ENCODE peak calls at places on chromosome 16, in seven cellular contexts. One of them, this sample, is unnamed.

GRCh38 chr16:78460428-78460827 is 361.0 kb downstream of the WWOX start:
- DNase-seq in H1: no peak
- DNase-seq in heart left ventricle: no peak
- DNase-seq in ovary: no peak
- DNase-seq in naive thymus-derived CD4-positive, alpha-beta T cell: no peak
- DNase-seq in breast epithelium: no peak
- DNase-seq in A673: no peak
- DNase-seq in this sample: no peak

GRCh38 chr16:67210069-67210937 is 11.4 kb downstream of the ELMO3 start:
- DNase-seq in ovary: no peak
- DNase-seq in A673: no peak
- DNase-seq in breast epithelium: no peak
- DNase-seq in heart left ventricle: no peak
- DNase-seq in naive thymus-derived CD4-positive, alpha-beta T cell: no peak
- DNase-seq in H1: no peak
- DNase-seq in this sample: no peak

GRCh38 chr16:30112197-30113030 is 923 bp downstream of the GDPD3 start:
- DNase-seq in breast epithelium: no peak
- DNase-seq in heart left ventricle: peak; percentile 62
- DNase-seq in H1: peak; percentile 94
- DNase-seq in ovary: peak; percentile 62
- DNase-seq in A673: peak; percentile 77
- DNase-seq in naive thymus-derived CD4-positive, alpha-beta T cell: peak; percentile 46
- DNase-seq in this sample: peak; percentile 75

GRCh38 chr16:75074920-75075687 is 41.5 kb downstream of the LDHD start:
- DNase-seq in H1: no peak
- DNase-seq in breast epithelium: no peak
- DNase-seq in A673: no peak
- DNase-seq in naive thymus-derived CD4-positive, alpha-beta T cell: peak; percentile 77
- DNase-seq in heart left ventricle: no peak
- DNase-seq in ovary: no peak
- DNase-seq in this sample: no peak

GRCh38 chr16:71356051-71356740 is 2.3 kb upstream of the CALB2 start:
- DNase-seq in A673: no peak
- DNase-seq in ovary: no peak
- DNase-seq in naive thymus-derived CD4-positive, alpha-beta T cell: no peak
- DNase-seq in H1: no peak
- DNase-seq in heart left ventricle: no peak
- DNase-seq in breast epithelium: no peak
- DNase-seq in this sample: no peak

GRCh38 chr16:11507991-11508390 is 78.7 kb downstream of the LITAF start:
- DNase-seq in naive thymus-derived CD4-positive, alpha-beta T cell: no peak
- DNase-seq in A673: no peak
- DNase-seq in breast epithelium: no peak
- DNase-seq in ovary: no peak
- DNase-seq in H1: no peak
- DNase-seq in heart left ventricle: no peak
- DNase-seq in this sample: no peak

GRCh38 chr16:57041182-57042156 is 50.9 kb upstream of the CPNE2 start:
- DNase-seq in H1: no peak
- DNase-seq in heart left ventricle: no peak
- DNase-seq in naive thymus-derived CD4-positive, alpha-beta T cell: peak; percentile 68
- DNase-seq in A673: no peak
- DNase-seq in breast epithelium: no peak
- DNase-seq in ovary: no peak
- DNase-seq in this sample: no peak

GRCh38 chr16:80200079-80200478 is 340.7 kb upstream of the DYNLRB2 start:
- DNase-seq in A673: no peak
- DNase-seq in H1: no peak
- DNase-seq in breast epithelium: no peak
- DNase-seq in heart left ventricle: no peak
- DNase-seq in naive thymus-derived CD4-positive, alpha-beta T cell: no peak
- DNase-seq in ovary: no peak
- DNase-seq in this sample: no peak

GRCh38 chr16:78200623-78201096 is 101.2 kb downstream of the WWOX start:
- DNase-seq in heart left ventricle: no peak
- DNase-seq in naive thymus-derived CD4-positive, alpha-beta T cell: no peak
- DNase-seq in breast epithelium: no peak
- DNase-seq in ovary: no peak
- DNase-seq in H1: no peak
- DNase-seq in A673: no peak
- DNase-seq in this sample: no peak

GRCh38 chr16:30767767-30768465 is 5.8 kb downstream of the RNF40 start:
- DNase-seq in ovary: no peak
- DNase-seq in A673: no peak
- DNase-seq in H1: no peak
- DNase-seq in breast epithelium: no peak
- DNase-seq in naive thymus-derived CD4-positive, alpha-beta T cell: no peak
- DNase-seq in heart left ventricle: no peak
- DNase-seq in this sample: no peak

GRCh38 chr16:84543931-84544776 is 39.7 kb upstream of the MEAK7 start:
- DNase-seq in ovary: no peak
- DNase-seq in breast epithelium: no peak
- DNase-seq in A673: no peak
- DNase-seq in heart left ventricle: no peak
- DNase-seq in naive thymus-derived CD4-positive, alpha-beta T cell: peak; percentile 39
- DNase-seq in H1: no peak
- DNase-seq in this sample: no peak

GRCh38 chr16:12902511-12903324 is 1.3 kb downstream of the SHISA9 start:
- DNase-seq in naive thymus-derived CD4-positive, alpha-beta T cell: no peak
- DNase-seq in H1: peak; percentile 68
- DNase-seq in breast epithelium: no peak
- DNase-seq in heart left ventricle: no peak
- DNase-seq in ovary: no peak
- DNase-seq in A673: no peak
- DNase-seq in this sample: no peak

GRCh38 chr16:2147378-2147777 is 1.0 kb upstream of the RAB26 start:
- DNase-seq in naive thymus-derived CD4-positive, alpha-beta T cell: no peak
- DNase-seq in breast epithelium: no peak
- DNase-seq in ovary: no peak
- DNase-seq in A673: no peak
- DNase-seq in H1: no peak
- DNase-seq in heart left ventricle: peak; percentile 26
- DNase-seq in this sample: no peak

GRCh38 chr16:31664683-31665482 is 137.2 kb downstream of the AHSP start:
- DNase-seq in ovary: no peak
- DNase-seq in breast epithelium: no peak
- DNase-seq in A673: no peak
- DNase-seq in heart left ventricle: no peak
- DNase-seq in naive thymus-derived CD4-positive, alpha-beta T cell: no peak
- DNase-seq in H1: no peak
- DNase-seq in this sample: no peak

GRCh38 chr16:66751135-66751991 is at the start of gene DYNC1LI2:
- DNase-seq in ovary: peak; percentile 87
- DNase-seq in heart left ventricle: peak; percentile 86
- DNase-seq in naive thymus-derived CD4-positive, alpha-beta T cell: peak; percentile 95
- DNase-seq in H1: peak; percentile 92
- DNase-seq in breast epithelium: peak; percentile 79
- DNase-seq in A673: peak; percentile 86
- DNase-seq in this sample: peak; percentile 79

DNA sequence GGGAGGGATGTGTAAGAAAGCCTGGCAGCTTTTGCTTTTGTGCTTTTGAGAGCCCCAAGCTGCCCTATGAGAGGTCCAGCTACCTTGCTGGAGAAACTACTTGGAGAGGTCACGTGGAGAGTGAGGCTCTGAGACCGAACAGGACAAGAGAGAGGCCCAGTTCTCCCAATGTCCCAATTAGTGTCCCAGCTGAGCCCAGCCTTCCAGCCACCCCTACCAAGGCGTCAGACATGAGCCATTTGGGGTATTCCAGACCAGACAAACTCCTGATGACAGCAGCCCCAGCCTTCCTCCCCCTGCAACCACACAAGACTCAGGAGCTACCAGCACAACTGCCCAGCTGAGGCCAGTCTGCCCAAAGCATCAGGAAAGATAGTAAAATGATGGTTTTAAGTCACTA is 35.0 kb downstream of the NKD1 start:
- DNase-seq in breast epithelium: no peak
- DNase-seq in ovary: no peak
- DNase-seq in A673: no peak
- DNase-seq in naive thymus-derived CD4-positive, alpha-beta T cell: no peak
- DNase-seq in H1: no peak
- DNase-seq in heart left ventricle: no peak
- DNase-seq in this sample: no peak
- H3K27ac ChIP-seq in breast epithelium: no peak overlapping the region
- H3K27ac ChIP-seq in ovary: no peak overlapping the region
- H3K27ac ChIP-seq in A673: no peak overlapping the region
- H3K27ac ChIP-seq in naive thymus-derived CD4-positive, alpha-beta T cell: no peak overlapping the region
- H3K27ac ChIP-seq in H1: no peak overlapping the region
- H3K27ac ChIP-seq in heart left ventricle: no peak overlapping the region
- H3K27ac ChIP-seq in this sample: no peak overlapping the region

DNA sequence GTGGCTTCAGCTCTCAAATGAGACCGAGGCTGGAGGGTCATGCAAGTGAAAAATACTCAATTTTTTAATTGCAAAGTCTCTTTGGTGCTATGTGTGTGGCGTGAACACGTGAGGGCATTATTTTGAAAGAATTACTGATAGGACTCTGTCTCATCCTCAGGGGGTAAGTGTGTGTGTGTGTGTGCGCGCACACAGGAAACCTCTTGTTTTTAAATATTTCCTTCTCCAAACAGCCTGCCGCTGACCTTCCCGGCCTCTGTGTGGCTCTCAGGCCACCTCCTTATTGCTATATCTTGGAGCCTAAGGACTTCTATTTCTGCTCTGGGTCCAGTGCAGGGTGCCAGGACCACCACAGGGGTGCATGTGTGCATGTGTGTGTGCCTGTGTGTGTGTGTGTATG is 99.7 kb downstream of the CMIP start:
- DNase-seq in ovary: no peak
- DNase-seq in breast epithelium: no peak
- DNase-seq in A673: no peak
- DNase-seq in H1: no peak
- DNase-seq in heart left ventricle: no peak
- DNase-seq in naive thymus-derived CD4-positive, alpha-beta T cell: no peak
- DNase-seq in this sample: no peak
- H3K27ac ChIP-seq in ovary: no peak overlapping the region
- H3K27ac ChIP-seq in breast epithelium: no peak overlapping the region
- H3K27ac ChIP-seq in A673: no peak overlapping the region
- H3K27ac ChIP-seq in H1: no peak overlapping the region
- H3K27ac ChIP-seq in heart left ventricle: no peak overlapping the region
- H3K27ac ChIP-seq in naive thymus-derived CD4-positive, alpha-beta T cell: no peak overlapping the region
- H3K27ac ChIP-seq in this sample: no peak overlapping the region

GRCh38 chr16:53057658-53058057 is 2.9 kb downstream of the CHD9 start:
- DNase-seq in A673: no peak
- DNase-seq in heart left ventricle: no peak
- DNase-seq in naive thymus-derived CD4-positive, alpha-beta T cell: no peak
- DNase-seq in H1: no peak
- DNase-seq in ovary: no peak
- DNase-seq in breast epithelium: no peak
- DNase-seq in this sample: no peak

GRCh38 chr16:53055603-53056527 is 1.1 kb downstream of the CHD9 start:
- DNase-seq in breast epithelium: no peak
- DNase-seq in naive thymus-derived CD4-positive, alpha-beta T cell: no peak
- DNase-seq in H1: peak; percentile 61
- DNase-seq in ovary: peak; percentile 43
- DNase-seq in A673: peak; percentile 80
- DNase-seq in heart left ventricle: peak; percentile 53
- DNase-seq in this sample: peak; percentile 96

GRCh38 chr16:53058441-53058840 is 3.6 kb downstream of the CHD9 start:
- DNase-seq in heart left ventricle: no peak
- DNase-seq in A673: no peak
- DNase-seq in breast epithelium: no peak
- DNase-seq in ovary: no peak
- DNase-seq in naive thymus-derived CD4-positive, alpha-beta T cell: no peak
- DNase-seq in H1: no peak
- DNase-seq in this sample: no peak

GRCh38 chr16:53054670-53055485 is at the start of gene CHD9:
- DNase-seq in H1: peak; percentile 87
- DNase-seq in heart left ventricle: peak; percentile 85
- DNase-seq in breast epithelium: peak; percentile 68
- DNase-seq in naive thymus-derived CD4-positive, alpha-beta T cell: peak; percentile 84
- DNase-seq in ovary: peak; percentile 88
- DNase-seq in A673: peak; percentile 94
- DNase-seq in this sample: peak; percentile 93

DNA sequence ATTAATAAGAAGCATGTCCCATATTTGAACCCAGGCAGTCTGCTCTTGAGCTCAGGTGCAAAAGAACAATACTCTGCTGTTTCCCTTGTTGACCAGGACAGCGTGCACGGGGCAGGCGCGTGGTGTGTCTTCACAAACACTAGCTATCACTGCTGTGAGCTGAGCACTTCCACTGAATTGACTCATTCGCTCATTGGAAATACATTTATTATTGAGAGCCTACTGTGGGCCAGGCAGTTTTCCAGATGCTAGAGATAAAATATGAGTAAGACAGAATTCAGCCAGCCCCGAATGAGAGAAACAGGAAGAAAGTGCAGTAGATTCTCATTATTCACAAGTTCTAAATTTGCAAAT is 1.7 kb downstream of the CHD9 start:
- DNase-seq in heart left ventricle: no peak
- DNase-seq in A673: no peak
- DNase-seq in ovary: no peak
- DNase-seq in breast epithelium: no peak
- DNase-seq in H1: no peak
- DNase-seq in naive thymus-derived CD4-positive, alpha-beta T cell: no peak
- DNase-seq in this sample: peak; percentile 68
- H3K27ac ChIP-seq in heart left ventricle: peak overlapping the region; percentile 88
- H3K27ac ChIP-seq in A673: peak overlapping the region; percentile 51
- H3K27ac ChIP-seq in ovary: no peak overlapping the region
- H3K27ac ChIP-seq in breast epithelium: peak overlapping the region; percentile 92
- H3K27ac ChIP-seq in H1: no peak overlapping the region
- H3K27ac ChIP-seq in naive thymus-derived CD4-positive, alpha-beta T cell: no peak overlapping the region
- H3K27ac ChIP-seq in this sample: peak overlapping the region; percentile 89

GRCh38 chr16:86259499-86259898 is 250.8 kb upstream of the FOXF1 start:
- DNase-seq in naive thymus-derived CD4-positive, alpha-beta T cell: no peak
- DNase-seq in H1: no peak
- DNase-seq in breast epithelium: no peak
- DNase-seq in heart left ventricle: no peak
- DNase-seq in ovary: no peak
- DNase-seq in A673: no peak
- DNase-seq in this sample: no peak

GRCh38 chr16:86256995-86257394 is 253.3 kb upstream of the FOXF1 start:
- DNase-seq in H1: no peak
- DNase-seq in ovary: no peak
- DNase-seq in A673: no peak
- DNase-seq in heart left ventricle: no peak
- DNase-seq in naive thymus-derived CD4-positive, alpha-beta T cell: no peak
- DNase-seq in breast epithelium: no peak
- DNase-seq in this sample: no peak

GRCh38 chr16:86257546-86257945 is 252.8 kb upstream of the FOXF1 start:
- DNase-seq in breast epithelium: no peak
- DNase-seq in A673: no peak
- DNase-seq in ovary: no peak
- DNase-seq in naive thymus-derived CD4-positive, alpha-beta T cell: no peak
- DNase-seq in heart left ventricle: no peak
- DNase-seq in H1: no peak
- DNase-seq in this sample: no peak

GRCh38 chr16:86261379-86261778 is 248.9 kb upstream of the FOXF1 start:
- DNase-seq in H1: no peak
- DNase-seq in naive thymus-derived CD4-positive, alpha-beta T cell: no peak
- DNase-seq in breast epithelium: no peak
- DNase-seq in ovary: no peak
- DNase-seq in A673: peak; percentile 13
- DNase-seq in heart left ventricle: no peak
- DNase-seq in this sample: no peak

DNA sequence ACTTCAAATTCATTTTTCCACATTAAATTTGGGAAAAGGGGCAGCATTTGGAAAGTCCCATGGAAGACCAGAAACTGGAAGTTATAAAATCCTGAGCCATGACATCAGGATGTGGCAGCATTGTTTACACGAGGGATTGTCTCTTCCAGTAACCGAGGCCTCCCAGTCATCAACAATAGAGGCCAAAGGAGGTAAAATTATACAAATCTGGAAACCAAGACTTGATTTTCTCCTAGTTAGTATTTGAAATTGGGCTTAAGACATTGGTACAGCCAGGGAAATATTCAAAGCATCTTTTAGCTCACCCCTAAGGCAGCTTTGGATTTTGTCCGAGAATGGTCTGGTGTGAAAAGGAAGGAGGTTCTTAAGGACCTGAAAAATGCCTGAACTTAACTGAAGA is 251.6 kb upstream of the FOXF1 start:
- DNase-seq in A673: no peak
- DNase-seq in heart left ventricle: no peak
- DNase-seq in breast epithelium: no peak
- DNase-seq in H1: no peak
- DNase-seq in naive thymus-derived CD4-positive, alpha-beta T cell: no peak
- DNase-seq in ovary: no peak
- DNase-seq in this sample: no peak
- H3K27ac ChIP-seq in A673: no peak overlapping the region
- H3K27ac ChIP-seq in heart left ventricle: no peak overlapping the region
- H3K27ac ChIP-seq in breast epithelium: no peak overlapping the region
- H3K27ac ChIP-seq in H1: no peak overlapping the region
- H3K27ac ChIP-seq in naive thymus-derived CD4-positive, alpha-beta T cell: no peak overlapping the region
- H3K27ac ChIP-seq in ovary: no peak overlapping the region
- H3K27ac ChIP-seq in this sample: no peak overlapping the region

This sample was measured in cardiac muscle cell.